ENCODE peak calls at places on chromosomes 5 and 9, in eight cellular contexts. One of them, this sample, is unnamed. For H3K9me3, the result is how much of the 10 kb centered on the place peaks cover.

GRCh38 chr9:86349271-86349670 is 4.9 kb downstream of the TUT7 start:
- DNase-seq in H9: no peak
- DNase-seq in mesenchymal stem cell: peak
- DNase-seq in neuronal stem cell: no peak
- DNase-seq in K562: no peak
- DNase-seq in fibroblast of lung: peak
- DNase-seq in NT2/D1: no peak
- DNase-seq in endodermal cell: no peak
- DNase-seq in this sample: no peak

GRCh38 chr9:27655454-27655853 is 82.2 kb upstream of the C9orf72 start:
- DNase-seq in H9: no peak
- DNase-seq in mesenchymal stem cell: no peak
- DNase-seq in neuronal stem cell: no peak
- DNase-seq in K562: no peak
- DNase-seq in fibroblast of lung: no peak
- DNase-seq in NT2/D1: no peak
- DNase-seq in endodermal cell: no peak
- DNase-seq in this sample: no peak

GRCh38 chr9:27065288-27065687 is 43.7 kb upstream of the TEK start:
- DNase-seq in H9: no peak
- DNase-seq in mesenchymal stem cell: no peak
- DNase-seq in neuronal stem cell: no peak
- DNase-seq in K562: no peak
- DNase-seq in fibroblast of lung: no peak
- DNase-seq in NT2/D1: no peak
- DNase-seq in endodermal cell: no peak
- DNase-seq in this sample: no peak

GRCh38 chr9:79224672-79225433 is 346.9 kb upstream of the TLE4 start:
- DNase-seq in H9: no peak
- DNase-seq in mesenchymal stem cell: peak
- DNase-seq in neuronal stem cell: no peak
- DNase-seq in K562: no peak
- DNase-seq in fibroblast of lung: peak
- DNase-seq in NT2/D1: no peak
- DNase-seq in endodermal cell: no peak
- DNase-seq in this sample: peak

GRCh38 chr5:111411321-111411720 is 101.0 kb downstream of the STARD4 start:
- DNase-seq in H9: no peak
- DNase-seq in mesenchymal stem cell: peak
- DNase-seq in neuronal stem cell: no peak
- DNase-seq in K562: no peak
- DNase-seq in fibroblast of lung: peak
- DNase-seq in NT2/D1: no peak
- DNase-seq in endodermal cell: no peak
- DNase-seq in this sample: peak

GRCh38 chr9:4084440-4084818 is 215.4 kb downstream of the GLIS3 start:
- DNase-seq in H9: no peak
- DNase-seq in mesenchymal stem cell: peak
- DNase-seq in neuronal stem cell: no peak
- DNase-seq in K562: no peak
- DNase-seq in fibroblast of lung: peak
- DNase-seq in NT2/D1: no peak
- DNase-seq in endodermal cell: no peak
- DNase-seq in this sample: no peak

GRCh38 chr5:97383996-97384395 is 200.9 kb upstream of the RIOK2 start:
- DNase-seq in H9: no peak
- DNase-seq in mesenchymal stem cell: no peak
- DNase-seq in neuronal stem cell: no peak
- DNase-seq in K562: no peak
- DNase-seq in fibroblast of lung: peak
- DNase-seq in NT2/D1: no peak
- DNase-seq in endodermal cell: no peak
- DNase-seq in this sample: peak

GRCh38 chr5:80967500-80968181 is 7.5 kb downstream of the RASGRF2 start:
- DNase-seq in H9: no peak
- DNase-seq in mesenchymal stem cell: peak
- DNase-seq in neuronal stem cell: no peak
- DNase-seq in K562: no peak
- DNase-seq in fibroblast of lung: peak
- DNase-seq in NT2/D1: no peak
- DNase-seq in endodermal cell: no peak
- DNase-seq in this sample: peak

GRCh38 chr9:87861332-87861731 is 21.3 kb upstream of the SPATA31E1 start:
- DNase-seq in H9: no peak
- DNase-seq in mesenchymal stem cell: no peak
- DNase-seq in neuronal stem cell: no peak
- DNase-seq in K562: no peak
- DNase-seq in fibroblast of lung: no peak
- DNase-seq in NT2/D1: no peak
- DNase-seq in endodermal cell: no peak
- DNase-seq in this sample: no peak

GRCh38 chr5:124990723-124991122 is 244.3 kb upstream of the ZNF608 start:
- DNase-seq in H9: no peak
- DNase-seq in mesenchymal stem cell: no peak
- DNase-seq in neuronal stem cell: no peak
- DNase-seq in K562: no peak
- DNase-seq in fibroblast of lung: no peak
- DNase-seq in NT2/D1: no peak
- DNase-seq in endodermal cell: no peak
- DNase-seq in this sample: no peak

GRCh38 chr9:136545065-136545965 is 533 bp downstream of the NOTCH1 start:
- DNase-seq in H9: no peak
- DNase-seq in mesenchymal stem cell: peak
- DNase-seq in neuronal stem cell: no peak
- DNase-seq in K562: peak
- DNase-seq in fibroblast of lung: no peak
- DNase-seq in NT2/D1: no peak
- DNase-seq in endodermal cell: peak
- DNase-seq in this sample: peak

GRCh38 chr5:3736926-3737325 is 141.3 kb downstream of the IRX1 start:
- DNase-seq in H9: no peak
- DNase-seq in mesenchymal stem cell: no peak
- DNase-seq in neuronal stem cell: no peak
- DNase-seq in K562: no peak
- DNase-seq in fibroblast of lung: peak
- DNase-seq in NT2/D1: no peak
- DNase-seq in endodermal cell: no peak
- DNase-seq in this sample: no peak

GRCh38 chr5:125491986-125492385 is 745.5 kb upstream of the ZNF608 start:
- DNase-seq in H9: no peak
- DNase-seq in mesenchymal stem cell: no peak
- DNase-seq in neuronal stem cell: no peak
- DNase-seq in K562: no peak
- DNase-seq in fibroblast of lung: no peak
- DNase-seq in NT2/D1: no peak
- DNase-seq in endodermal cell: no peak
- DNase-seq in this sample: no peak

GRCh38 chr5:96090205-96090604 is 128.6 kb upstream of the ELL2 start:
- DNase-seq in H9: no peak
- DNase-seq in mesenchymal stem cell: no peak
- DNase-seq in neuronal stem cell: no peak
- DNase-seq in K562: no peak
- DNase-seq in fibroblast of lung: no peak
- DNase-seq in NT2/D1: no peak
- DNase-seq in endodermal cell: no peak
- DNase-seq in this sample: no peak

GRCh38 chr9:84301851-84302250 is 38.7 kb downstream of the SLC28A3 start:
- DNase-seq in H9: no peak
- DNase-seq in mesenchymal stem cell: no peak
- DNase-seq in neuronal stem cell: no peak
- DNase-seq in K562: no peak
- DNase-seq in fibroblast of lung: peak
- DNase-seq in NT2/D1: no peak
- DNase-seq in endodermal cell: no peak
- DNase-seq in this sample: no peak

GRCh38 chr9:117411547-117411946 is 3.3 kb downstream of the ASTN2 start:
- DNase-seq in H9: peak
- DNase-seq in mesenchymal stem cell: peak
- DNase-seq in neuronal stem cell: peak
- DNase-seq in K562: peak
- DNase-seq in fibroblast of lung: peak
- DNase-seq in NT2/D1: no peak
- DNase-seq in endodermal cell: peak
- DNase-seq in this sample: peak

GRCh38 chr9:109095321-109095720 is 24.4 kb downstream of the TMEM245 start:
- DNase-seq in H9: no peak
- DNase-seq in mesenchymal stem cell: no peak
- DNase-seq in neuronal stem cell: no peak
- DNase-seq in K562: no peak
- DNase-seq in fibroblast of lung: no peak
- DNase-seq in NT2/D1: no peak
- DNase-seq in endodermal cell: no peak
- DNase-seq in this sample: no peak

GRCh38 chr9:38127271-38127839 is 58.3 kb upstream of the SHB start:
- DNase-seq in H9: no peak
- DNase-seq in mesenchymal stem cell: no peak
- DNase-seq in neuronal stem cell: no peak
- DNase-seq in K562: peak
- DNase-seq in fibroblast of lung: no peak
- DNase-seq in NT2/D1: no peak
- DNase-seq in endodermal cell: no peak
- DNase-seq in this sample: no peak

GRCh38 chr5:127010362-127010761 is 20.0 kb downstream of the MARCHF3 start:
- DNase-seq in H9: no peak
- DNase-seq in mesenchymal stem cell: no peak
- DNase-seq in neuronal stem cell: no peak
- DNase-seq in K562: no peak
- DNase-seq in fibroblast of lung: peak
- DNase-seq in NT2/D1: no peak
- DNase-seq in endodermal cell: no peak
- DNase-seq in this sample: no peak

GRCh38 chr5:66306105-66306843 is 162.2 kb downstream of the SREK1 start:
- DNase-seq in H9: peak
- DNase-seq in mesenchymal stem cell: peak
- DNase-seq in neuronal stem cell: peak
- DNase-seq in K562: peak
- DNase-seq in fibroblast of lung: peak
- DNase-seq in NT2/D1: peak
- DNase-seq in endodermal cell: peak
- DNase-seq in this sample: peak

DNA sequence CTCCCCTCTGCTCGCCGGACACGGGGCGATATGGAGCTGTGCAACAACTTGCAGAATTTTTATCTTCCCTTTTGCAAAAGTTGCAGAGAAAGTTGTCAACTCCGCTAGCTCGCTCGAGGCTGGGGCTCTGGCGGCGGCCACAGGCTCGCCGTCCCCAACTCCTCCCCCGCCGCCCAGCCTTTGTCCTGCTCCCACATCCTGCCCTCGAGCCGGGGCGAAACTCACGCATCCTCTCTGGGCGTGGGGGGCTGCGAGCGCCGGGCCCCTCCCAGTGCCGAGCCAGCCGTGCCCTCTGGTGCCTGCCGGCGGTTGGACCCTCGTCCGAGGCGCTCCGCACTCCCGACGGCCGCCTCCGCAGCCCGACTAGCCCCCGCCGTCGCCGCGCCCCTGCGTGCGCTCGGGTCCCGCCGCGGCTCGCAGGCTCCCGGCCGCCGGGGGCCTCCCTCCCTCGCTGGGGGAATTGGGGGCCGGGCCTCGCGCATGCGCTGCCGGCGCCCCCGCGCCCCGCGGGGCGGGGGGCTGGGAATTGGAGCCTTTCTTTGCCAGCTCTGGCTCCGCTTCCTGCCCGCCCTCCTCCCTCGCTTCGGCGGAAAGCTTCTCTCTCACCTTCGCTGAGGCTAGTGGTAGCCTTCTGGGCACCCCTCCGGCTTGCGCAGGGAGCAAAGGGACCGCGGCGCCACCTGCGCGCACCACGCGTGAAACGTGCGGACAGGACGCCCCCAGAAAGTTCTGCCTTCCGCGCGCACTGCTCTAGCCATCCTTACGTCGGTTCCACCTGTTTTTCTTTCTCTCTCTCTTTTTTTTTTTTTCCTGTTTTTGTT is at the start of gene CCNJL:
- DNase-seq in H9: peak
- DNase-seq in mesenchymal stem cell: peak
- DNase-seq in neuronal stem cell: peak
- DNase-seq in K562: peak
- DNase-seq in fibroblast of lung: peak
- DNase-seq in NT2/D1: peak
- DNase-seq in endodermal cell: peak
- DNase-seq in this sample: peak
- H3K9ac ChIP-seq in H9: peak
- H3K9ac ChIP-seq in mesenchymal stem cell: no peak
- H3K9ac ChIP-seq in neuronal stem cell: peak
- H3K9ac ChIP-seq in K562: no peak
- H3K9ac ChIP-seq in fibroblast of lung: peak
- H3K9ac ChIP-seq in NT2/D1: peak
- H3K9ac ChIP-seq in endodermal cell: peak
- H3K9ac ChIP-seq in this sample: peak

DNA sequence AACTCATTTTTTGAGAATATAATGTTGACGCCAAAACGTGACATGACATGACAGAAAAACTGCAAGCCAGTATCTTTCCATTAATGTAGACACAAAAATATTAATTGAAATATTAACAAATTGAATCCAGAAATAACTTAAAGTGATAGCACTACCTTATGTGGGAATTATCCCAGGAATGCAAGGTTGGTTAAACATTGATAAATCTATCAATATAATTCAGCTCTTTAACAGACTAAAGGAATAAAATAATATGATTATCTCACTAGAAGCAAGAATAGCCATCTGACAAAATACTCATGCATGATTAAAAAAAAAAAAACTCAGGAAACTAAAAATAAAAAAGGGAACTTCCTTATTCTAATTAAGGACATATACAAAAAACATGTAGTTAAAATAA is 6.8 kb downstream of the ZNF510 start:
- DNase-seq in H9: no peak
- DNase-seq in mesenchymal stem cell: no peak
- DNase-seq in neuronal stem cell: no peak
- DNase-seq in K562: no peak
- DNase-seq in fibroblast of lung: no peak
- DNase-seq in NT2/D1: no peak
- DNase-seq in endodermal cell: no peak
- DNase-seq in this sample: no peak
- H3K9me3 ChIP-seq in H9: under half
- H3K9me3 ChIP-seq in mesenchymal stem cell: half or more
- H3K9me3 ChIP-seq in neuronal stem cell: half or more
- H3K9me3 ChIP-seq in K562: under half
- H3K9me3 ChIP-seq in fibroblast of lung: under half
- H3K9me3 ChIP-seq in NT2/D1: half or more
- H3K9me3 ChIP-seq in endodermal cell: half or more
- H3K9me3 ChIP-seq in this sample: under half

GRCh38 chr9:130185494-130186005 is 13.3 kb downstream of the NCS1 start:
- DNase-seq in H9: no peak
- DNase-seq in mesenchymal stem cell: peak
- DNase-seq in neuronal stem cell: no peak
- DNase-seq in K562: no peak
- DNase-seq in fibroblast of lung: peak
- DNase-seq in NT2/D1: no peak
- DNase-seq in endodermal cell: no peak
- DNase-seq in this sample: no peak
- H3K9ac ChIP-seq in H9: no peak
- H3K9ac ChIP-seq in mesenchymal stem cell: no peak
- H3K9ac ChIP-seq in neuronal stem cell: no peak
- H3K9ac ChIP-seq in K562: no peak
- H3K9ac ChIP-seq in fibroblast of lung: peak
- H3K9ac ChIP-seq in NT2/D1: peak
- H3K9ac ChIP-seq in endodermal cell: no peak
- H3K9ac ChIP-seq in this sample: no peak

GRCh38 chr5:170537451-170538095 is 33.8 kb downstream of the KCNIP1 start:
- DNase-seq in H9: no peak
- DNase-seq in mesenchymal stem cell: no peak
- DNase-seq in neuronal stem cell: no peak
- DNase-seq in K562: no peak
- DNase-seq in fibroblast of lung: no peak
- DNase-seq in NT2/D1: no peak
- DNase-seq in endodermal cell: peak
- DNase-seq in this sample: no peak
- H3K9me3 ChIP-seq in H9: under half
- H3K9me3 ChIP-seq in mesenchymal stem cell: under half
- H3K9me3 ChIP-seq in neuronal stem cell: under half
- H3K9me3 ChIP-seq in K562: under half
- H3K9me3 ChIP-seq in fibroblast of lung: under half
- H3K9me3 ChIP-seq in NT2/D1: under half
- H3K9me3 ChIP-seq in endodermal cell: under half
- H3K9me3 ChIP-seq in this sample: under half